ENCODE peak calls at places on chromosomes 4 and X, in five cellular contexts. D is AG08396, I is BE2C, T is epithelial cell of proximal tubule, E is hippocampal formation. F is an unnamed sample.

GRCh38 chrX:108516184-108516583 is 76.5 kb downstream of the COL4A5 start:
- DNase-seq in I (no peak), E (no peak), T (no peak), D (no peak), F (no peak)

GRCh38 chr4:42568610-42569207 is 88.2 kb downstream of the ATP8A1 start:
- DNase-seq in T (peak; percentile 33), E (peak; percentile 86), D (peak; percentile 50), I (peak; percentile 81), F (peak; percentile 53)

GRCh38 chr4:37678624-37679023 is 7.6 kb downstream of the RELL1 start:
- DNase-seq in I (no peak), T (no peak), E (no peak), D (no peak), F (no peak)

GRCh38 chrX:3141031-3141430 is 99.8 kb downstream of the ARSF start:
- DNase-seq in T (no peak), E (no peak), D (no peak), I (no peak), F (no peak)

GRCh38 chr4:35300996-35301774 is 943.1 kb downstream of the ARAP2 start:
- DNase-seq in E (no peak), I (no peak), D (no peak), T (no peak), F (no peak)

GRCh38 chr4:54155936-54156335 is 56.0 kb downstream of the GSX2 start:
- DNase-seq in E (no peak), D (no peak), I (no peak), T (no peak), F (no peak)

GRCh38 chr4:182010876-182011275 is 232.3 kb upstream of the TENM3 start:
- DNase-seq in E (no peak), I (no peak), T (no peak), D (no peak), F (no peak)

GRCh38 chrX:100654256-100654655 is 10.3 kb downstream of the SRPX2 start:
- DNase-seq in D (no peak), T (no peak), I (no peak), E (no peak), F (no peak)

GRCh38 chrX:34612036-34612435 is 45.0 kb downstream of the TMEM47 start:
- DNase-seq in I (no peak), E (no peak), D (no peak), T (no peak), F (no peak)

GRCh38 chr4:73206236-73206635 is 52.4 kb downstream of the ANKRD17 start:
- DNase-seq in T (no peak), I (no peak), E (no peak), D (no peak), F (no peak)

GRCh38 chrX:42934020-42934701 is 156.2 kb upstream of the PPP1R2C start:
- DNase-seq in E (no peak), T (no peak), I (no peak), D (no peak), F (peak; percentile 51)

GRCh38 chr4:164193676-164194075 is 560.3 kb upstream of the SMIM31 start:
- DNase-seq in D (no peak), I (no peak), T (no peak), E (no peak), F (no peak)

GRCh38 chrX:55710701-55711100 is 6.8 kb upstream of the RRAGB start:
- DNase-seq in E (no peak), D (peak; percentile 13), T (peak; percentile 38), I (no peak), F (no peak)

GRCh38 chr4:91838181-91838861 is 465.4 kb upstream of the GRID2 start:
- DNase-seq in I (no peak), E (no peak), D (no peak), T (no peak), F (no peak)

GRCh38 chr4:8409271-8410065 is 31.1 kb downstream of the ACOX3 start:
- DNase-seq in T (no peak), D (peak; percentile 31), I (peak; percentile 74), E (no peak), F (no peak)

GRCh38 chrX:34381241-34381640 is 249.1 kb upstream of the FAM47A start:
- DNase-seq in I (no peak), E (no peak), D (no peak), T (no peak), F (no peak)

GRCh38 chr4:93828830-93829530 is 427 bp downstream of the ATOH1 start:
- DNase-seq in I (no peak), D (peak; percentile 18), E (no peak), T (no peak), F (no peak)

GRCh38 chr4:113358784-113359183 is 309.3 kb downstream of the ANK2 start:
- DNase-seq in I (no peak), D (no peak), E (no peak), T (no peak), F (no peak)

GRCh38 chrX:47093248-47093647 is 15.0 kb downstream of the RGN start:
- DNase-seq in T (no peak), E (peak; percentile 34), D (peak; percentile 30), I (peak; percentile 15), F (no peak)

GRCh38 chr4:23001478-23001877 is 308.7 kb downstream of the GBA3 start:
- DNase-seq in T (no peak), E (no peak), D (no peak), I (no peak), F (no peak)

GRCh38 chrX:23494741-23495140 is 160.1 kb downstream of the PTCHD1 start:
- DNase-seq in D (no peak), E (no peak), I (no peak), T (no peak), F (no peak)

GRCh38 chr4:89067407-89067806 is 10.4 kb upstream of the FAM13A start:
- DNase-seq in I (no peak), T (no peak), D (no peak), E (no peak), F (no peak)

GRCh38 chr4:113756005-113756410 is 5.5 kb downstream of the CAMK2D start:
- DNase-seq in T (no peak), D (peak; percentile 21), I (no peak), E (peak; percentile 31), F (no peak)

GRCh38 chr4:89213382-89213701 is 94.3 kb downstream of the GPRIN3 start:
- DNase-seq in E (no peak), T (no peak), I (no peak), D (no peak), F (no peak)

GRCh38 chr4:176150283-176150682 is 45.1 kb downstream of the SPATA4 start:
- DNase-seq in D (peak; percentile 6), T (peak; percentile 9), I (no peak), E (peak; percentile 10), F (no peak)

GRCh38 chr4:125123710-125124109 is 191.0 kb upstream of the FAT4 start:
- DNase-seq in D (no peak), T (no peak), I (no peak), E (no peak), F (no peak)

GRCh38 chr4:139767168-139767567 is 101.5 kb downstream of the MGST2 start:
- DNase-seq in D (no peak), E (no peak), I (no peak), T (peak; percentile 87), F (peak; percentile 28)

GRCh38 chrX:153922932-153923857 is 2.9 kb downstream of the ARHGAP4 start:
- DNase-seq in T (no peak), I (peak; percentile 73), E (peak; percentile 6), D (peak; percentile 72), F (no peak)

GRCh38 chr4:153577053-153577452 is 107.0 kb upstream of the TLR2 start:
- DNase-seq in D (no peak), T (no peak), E (no peak), I (no peak), F (no peak)

GRCh38 chr4:43271946-43272345 is 379.4 kb downstream of the GRXCR1 start:
- DNase-seq in D (no peak), I (no peak), T (no peak), E (no peak), F (no peak)

GRCh38 chrX:119399772-119400101 is 601 bp downstream of the SLC25A43 start:
- DNase-seq in D (peak; percentile 77), I (no peak), E (no peak), T (no peak), F (no peak)

GRCh38 chr4:173522160-173522873 is 7.7 kb downstream of the HAND2 start:
- DNase-seq in E (no peak), D (peak; percentile 96), I (peak; percentile 95), T (no peak), F (no peak)

GRCh38 chrX:40845331-40845911 is 110.1 kb upstream of the MED14 start:
- DNase-seq in E (peak; percentile 4), D (peak; percentile 82), I (no peak), T (peak; percentile 54), F (no peak)

GRCh38 chrX:130628522-130628921 is 226.7 kb downstream of the RBMX2 start:
- DNase-seq in I (no peak), T (no peak), E (no peak), D (no peak), F (no peak)

GRCh38 chr4:169105620-169106019 is 95.6 kb upstream of the CBR4 start:
- DNase-seq in D (no peak), E (no peak), T (no peak), I (no peak), F (no peak)

GRCh38 chr4:5710065-5710961 is 688 bp upstream of the EVC start:
- DNase-seq in T (no peak), I (no peak), E (no peak), D (peak; percentile 67), F (no peak)

GRCh38 chrX:17788439-17788838 is 51.1 kb downstream of the SCML1 start:
- DNase-seq in E (no peak), I (peak; percentile 37), D (peak; percentile 73), T (no peak), F (no peak)

GRCh38 chr4:103150677-103151076 is 47.5 kb downstream of the CENPE start:
- DNase-seq in E (no peak), I (no peak), T (no peak), D (peak; percentile 4), F (no peak)

F was measured in stimulated activated naive B cell treated with anti-CD40 and anti-IgM and Interleukin-4, amounts not matched to agents 10 μg/mL and 1 μg/mL and 100 μg/mL, for 72 hours.